ENCODE peak calls at places on chromosomes 7 and 10, in six cellular contexts. I is neuronal stem cell, C is IMR-90, D is mesendoderm, F is H9, L is H1. K is an unnamed sample.

GRCh38 chr7:149719050-149719899 is 54.1 kb downstream of the ZNF467 start:
- DNase-seq in D (peak; percentile 67), F (peak; percentile 25), L (no peak), I (no peak), C (peak; percentile 76), K (peak; percentile 76)

GRCh38 chr10:3468919-3469638 is 296.5 kb upstream of the PITRM1 start:
- DNase-seq in D (peak; percentile 55), I (no peak), C (peak; percentile 96), F (no peak), L (no peak), K (peak; percentile 95)

GRCh38 chr7:128891110-128891941 is 19.2 kb downstream of the KCP start:
- DNase-seq in D (peak; percentile 77), I (no peak), L (peak; percentile 77), F (peak; percentile 82), C (no peak), K (no peak)

GRCh38 chr7:41006591-41006990 is 696.3 kb downstream of the INHBA start:
- DNase-seq in L (no peak), C (peak; percentile 44), D (peak; percentile 16), F (no peak), I (no peak), K (peak; percentile 31)

GRCh38 chr10:80148166-80148805 is 15.8 kb downstream of the PLAC9 start:
- DNase-seq in C (no peak), F (no peak), D (no peak), I (no peak), L (no peak), K (no peak)

GRCh38 chr7:119090851-119091250 is 866.3 kb downstream of the ANKRD7 start:
- DNase-seq in F (no peak), D (peak; percentile 45), C (no peak), I (no peak), L (no peak), K (peak; percentile 58)

GRCh38 chr10:130352291-130352645 is 216.1 kb downstream of the GLRX3 start:
- DNase-seq in L (no peak), C (no peak), F (peak; percentile 46), I (no peak), D (peak; percentile 28), K (no peak)

GRCh38 chr10:6201511-6201975 is 1.2 kb upstream of the PFKFB3 start:
- DNase-seq in C (peak; percentile 70), I (peak; percentile 48), L (peak; percentile 67), D (peak; percentile 51), F (peak; percentile 59), K (peak; percentile 54)

GRCh38 chr7:156781972-156782371 is 111.0 kb downstream of the LMBR1 start:
- DNase-seq in C (no peak), I (no peak), D (no peak), F (no peak), L (no peak), K (no peak)

GRCh38 chr10:124983321-124983720 is 41.4 kb downstream of the ZRANB1 start:
- DNase-seq in L (no peak), I (no peak), F (no peak), D (peak; percentile 87), C (no peak), K (no peak)

GRCh38 chr7:97317575-97317974 is 200.1 kb downstream of the SDHAF3 start:
- DNase-seq in I (no peak), L (no peak), C (no peak), D (peak; percentile 45), F (no peak), K (no peak)

GRCh38 chr7:112546723-112547513 is 66.1 kb downstream of the LSMEM1 start:
- DNase-seq in C (peak; percentile 5), F (peak; percentile 62), L (no peak), D (peak; percentile 56), I (no peak), K (no peak)

GRCh38 chr10:82319558-82319957 is 444.6 kb downstream of the NRG3 start:
- DNase-seq in D (peak; percentile 23), L (no peak), C (no peak), F (peak; percentile 31), I (no peak), K (no peak)

GRCh38 chr10:74542077-74542476 is 284.3 kb upstream of the KAT6B start:
- DNase-seq in L (no peak), C (peak; percentile 93), F (no peak), D (peak; percentile 33), I (no peak), K (peak; percentile 92)

GRCh38 chr7:43721193-43721806 is 8.0 kb downstream of the COA1 start:
- DNase-seq in F (no peak), L (no peak), D (peak; percentile 33), I (peak; percentile 32), C (peak; percentile 71), K (peak; percentile 69)

GRCh38 chr7:112452102-112452888 is 2.0 kb downstream of the IFRD1 start:
- DNase-seq in C (peak; percentile 42), D (peak; percentile 88), F (peak; percentile 33), L (peak; percentile 51), I (peak; percentile 33), K (peak; percentile 88)

GRCh38 chr10:131096031-131096430 is 215.5 kb downstream of the TCERG1L start:
- DNase-seq in C (no peak), L (no peak), I (no peak), F (no peak), D (no peak), K (no peak)

GRCh38 chr7:15839415-15840100 is 153.1 kb upstream of the MEOX2 start:
- DNase-seq in D (peak; percentile 92), F (peak; percentile 75), L (peak; percentile 59), C (no peak), I (peak; percentile 38), K (peak; percentile 46)

GRCh38 chr10:101618871-101619270 is 30.8 kb downstream of the DPCD start:
- DNase-seq in D (no peak), L (no peak), I (no peak), F (no peak), C (no peak), K (no peak)

GRCh38 chr7:41046221-41046761 is 656.6 kb downstream of the INHBA start:
- DNase-seq in I (no peak), C (peak; percentile 81), F (no peak), L (peak; percentile 22), D (peak; percentile 22), K (peak; percentile 70)

GRCh38 chr7:17680943-17681351 is 259.3 kb downstream of the SNX13 start:
- DNase-seq in L (no peak), I (no peak), D (no peak), F (no peak), C (peak; percentile 49), K (peak; percentile 47)

GRCh38 chr7:17682586-17682985 is 257.7 kb downstream of the SNX13 start:
- DNase-seq in D (no peak), L (no peak), I (no peak), C (no peak), F (no peak), K (no peak)

GRCh38 chr7:17679427-17679826 is 260.9 kb downstream of the SNX13 start:
- DNase-seq in C (no peak), L (no peak), D (no peak), I (peak; percentile 36), F (no peak), K (peak; percentile 82)

GRCh38 chr7:17681965-17682364 is 258.3 kb downstream of the SNX13 start:
- DNase-seq in I (no peak), D (no peak), C (no peak), F (no peak), L (no peak), K (no peak)

GRCh38 chr7:17680026-17680425 is 260.3 kb downstream of the SNX13 start:
- DNase-seq in F (no peak), D (peak; percentile 75), C (peak; percentile 83), I (peak; percentile 69), L (no peak), K (peak; percentile 91)
- H3K9ac ChIP-seq in F (no peak overlapping the region), D (no peak overlapping the region), C (peak overlapping the region; percentile 18), I (no peak overlapping the region), L (no peak overlapping the region), K (peak overlapping the region; percentile 87)

DNA sequence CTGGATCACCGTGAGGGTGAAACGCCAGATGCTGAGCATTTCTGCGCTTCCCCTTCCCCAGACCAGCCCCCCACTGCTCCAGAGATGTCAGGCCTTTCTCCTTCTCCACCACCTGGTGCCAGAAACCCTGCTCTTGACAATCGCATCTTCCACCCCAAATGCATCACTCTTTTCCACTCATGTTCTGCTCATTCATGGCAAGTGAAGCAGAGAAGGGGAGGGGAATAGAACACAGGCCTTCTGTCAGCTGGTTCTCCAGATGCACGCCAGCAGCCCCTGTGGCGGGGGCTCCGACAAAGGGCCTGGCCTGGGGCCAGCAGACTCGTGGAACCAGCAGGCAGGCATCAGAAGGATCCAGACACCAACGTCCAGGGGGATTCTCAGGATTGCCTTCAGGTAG is 68.5 kb upstream of the SVIL start:
- DNase-seq in C (no peak), D (no peak), F (no peak), I (no peak), L (no peak), K (no peak)
- H3K4ac ChIP-seq in C (no peak overlapping the region), D (no peak overlapping the region), F (no peak overlapping the region), I (no peak overlapping the region), L (no peak overlapping the region), K (no peak overlapping the region)

DNA sequence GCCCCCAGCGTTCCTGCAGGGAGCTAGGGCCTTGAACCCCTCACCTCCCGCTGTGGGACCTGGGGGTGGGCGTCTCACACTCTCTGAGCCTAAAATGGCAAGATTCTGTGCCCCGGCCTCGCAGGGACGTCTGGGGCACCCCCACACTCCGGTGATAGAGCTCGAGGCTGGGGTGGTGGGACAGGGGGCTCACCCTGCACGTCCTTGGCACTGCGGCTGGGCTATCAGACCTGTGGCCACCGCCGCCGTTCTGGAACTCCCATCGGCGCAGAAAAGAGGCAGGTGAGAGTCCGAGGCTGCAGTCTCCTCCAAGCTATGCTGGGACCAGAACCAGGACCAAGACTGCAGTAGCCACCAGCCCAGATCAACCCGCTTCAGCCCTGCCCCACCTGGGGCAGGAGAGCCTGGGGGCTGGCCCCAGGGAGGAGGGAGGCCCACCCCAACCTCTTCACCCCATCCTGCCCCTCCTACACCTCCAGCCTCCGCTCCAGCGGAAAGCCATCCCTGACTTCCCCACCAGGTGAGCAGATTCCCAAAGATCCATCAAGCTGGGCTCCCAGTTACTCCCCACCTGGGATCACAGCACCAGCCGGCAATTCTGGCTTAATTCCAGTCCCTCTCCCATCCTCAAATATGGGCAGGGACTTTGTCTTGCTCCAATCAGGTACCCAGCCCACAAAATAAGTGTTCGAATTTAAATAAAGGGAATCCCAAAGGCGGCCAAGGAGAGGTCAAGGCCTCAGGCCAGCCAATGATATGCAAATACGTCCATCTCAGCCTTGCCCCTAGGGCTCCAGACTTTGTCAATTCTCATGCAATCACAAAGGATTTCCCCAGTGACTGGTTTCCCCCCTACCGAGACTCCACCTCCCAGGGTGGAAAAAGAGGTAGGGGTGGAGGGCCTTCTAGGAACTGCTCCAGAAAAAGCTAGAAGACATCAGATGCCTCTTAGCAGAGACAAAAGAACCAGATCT is 16.4 kb downstream of the TNRC18 start:
- DNase-seq in I (no peak), F (peak; percentile 95), D (peak; percentile 98), L (peak; percentile 79), C (no peak), K (no peak)
- H3K18ac ChIP-seq in I (no peak overlapping the region), F (no peak overlapping the region), D (peak overlapping the region; percentile 0), L (peak overlapping the region; percentile 87), C (no peak overlapping the region), K (no peak overlapping the region)

GRCh38 chr10:20883552-20883951 is 13.6 kb downstream of the NEBL start:
- DNase-seq in D (no peak), C (no peak), I (no peak), F (no peak), L (no peak), K (no peak)

GRCh38 chr10:20882091-20882490 is 15.0 kb downstream of the NEBL start:
- DNase-seq in I (no peak), D (no peak), C (no peak), L (no peak), F (no peak), K (no peak)

GRCh38 chr10:20887706-20888535 is 9.2 kb downstream of the NEBL start:
- DNase-seq in D (no peak), I (no peak), L (no peak), C (no peak), F (no peak), K (no peak)

GRCh38 chr10:20888620-20889337 is 8.3 kb downstream of the NEBL start:
- DNase-seq in D (no peak), F (no peak), I (no peak), C (no peak), L (no peak), K (peak; percentile 14)

GRCh38 chr10:20885678-20886077 is 11.4 kb downstream of the NEBL start:
- DNase-seq in F (no peak), I (no peak), C (no peak), L (no peak), D (no peak), K (no peak)
- H3K9ac ChIP-seq in F (no peak overlapping the region), I (no peak overlapping the region), C (no peak overlapping the region), L (no peak overlapping the region), D (no peak overlapping the region), K (no peak overlapping the region)

K was measured in mesenchymal stem cell.